ENCODE peak calls at places on chromosome 17, in four cellular contexts. D, Y, X and U are unnamed samples.

GRCh38 chr17:80640379-80641071 is 95.9 kb downstream of the RPTOR start:
- DNase-seq in D (no peak), Y (no peak), X (no peak), U (no peak)

GRCh38 chr17:77735341-77736206 is 222.9 kb upstream of the TNRC6C start:
- DNase-seq in D (peak; percentile 44), Y (no peak), X (no peak), U (no peak)

GRCh38 chr17:8173056-8173870 is 2.9 kb downstream of the TMEM107 start:
- DNase-seq in D (peak; percentile 90), Y (peak; percentile 99), X (peak; percentile 98), U (peak; percentile 99)

GRCh38 chr17:59372138-59372751 is 40.8 kb downstream of the YPEL2 start:
- DNase-seq in D (no peak), Y (no peak), X (peak; percentile 79), U (peak; percentile 84)

GRCh38 chr17:835263-835662 is 53.1 kb downstream of the MRM3 start:
- DNase-seq in D (peak; percentile 46), Y (peak; percentile 80), X (no peak), U (peak; percentile 100)

GRCh38 chr17:18093616-18094408 is 6.1 kb downstream of the DRG2 start:
- DNase-seq in D (peak; percentile 48), Y (peak; percentile 56), X (no peak), U (peak; percentile 67)

GRCh38 chr17:50027639-50028206 is 28.2 kb upstream of the ITGA3 start:
- DNase-seq in D (no peak), Y (peak; percentile 99), X (no peak), U (peak; percentile 92)

GRCh38 chr17:47810200-47810821 is 11.3 kb downstream of the OSBPL7 start:
- DNase-seq in D (no peak), Y (peak; percentile 96), X (no peak), U (peak; percentile 90)

GRCh38 chr17:41010421-41010820 is 1.5 kb upstream of the KRTAP3-1 start:
- DNase-seq in D (no peak), Y (no peak), X (no peak), U (no peak)

GRCh38 chr17:29949708-29950107 is 8.3 kb downstream of the EFCAB5 start:
- DNase-seq in D (no peak), Y (no peak), X (no peak), U (no peak)

GRCh38 chr17:17635126-17635525 is 43.6 kb upstream of the PEMT start:
- DNase-seq in D (no peak), Y (no peak), X (no peak), U (no peak)

GRCh38 chr17:35748323-35748960 is 4.6 kb downstream of the GAS2L2 start:
- DNase-seq in D (no peak), Y (peak; percentile 57), X (no peak), U (no peak)

GRCh38 chr17:45200701-45201100 is 21.0 kb upstream of the FMNL1 start:
- DNase-seq in D (no peak), Y (no peak), X (no peak), U (no peak)

GRCh38 chr17:22517716-22518115 is 825.4 kb downstream of the KCNJ18 start:
- DNase-seq in D (no peak), Y (no peak), X (no peak), U (no peak)

GRCh38 chr17:265726-266125 is 84.3 kb upstream of the DOC2B start:
- DNase-seq in D (no peak), Y (no peak), X (no peak), U (no peak)

GRCh38 chr17:50689956-50690886 is 17.5 kb downstream of the ANKRD40 start:
- DNase-seq in D (peak; percentile 96), Y (peak; percentile 66), X (no peak), U (no peak)

GRCh38 chr17:8073627-8074485 is 13.7 kb downstream of the ALOX12B start:
- DNase-seq in D (peak; percentile 91), Y (peak; percentile 62), X (no peak), U (peak; percentile 21)

GRCh38 chr17:7852262-7852670 is 2.6 kb upstream of the TMEM88 start:
- DNase-seq in D (no peak), Y (no peak), X (no peak), U (no peak)

GRCh38 chr17:57868007-57868774 is 18.3 kb upstream of the MRPS23 start:
- DNase-seq in D (peak; percentile 84), Y (peak; percentile 92), X (peak; percentile 47), U (peak; percentile 91)

GRCh38 chr17:7656958-7657715 is 6.4 kb downstream of the ATP1B2 start:
- DNase-seq in D (peak; percentile 59), Y (no peak), X (no peak), U (no peak)

GRCh38 chr17:35892091-35892637 is 12.0 kb upstream of the CCL5 start:
- DNase-seq in D (no peak), Y (peak; percentile 33), X (no peak), U (no peak)

GRCh38 chr17:40555296-40556190 is 9.7 kb downstream of the CCR7 start:
- DNase-seq in D (no peak), Y (no peak), X (no peak), U (no peak)

GRCh38 chr17:81150379-81151038 is 14.8 kb upstream of the PVALEF start:
- DNase-seq in D (no peak), Y (no peak), X (no peak), U (no peak)

GRCh38 chr17:75778861-75779249 is 5.8 kb upstream of the UNK start:
- DNase-seq in D (peak; percentile 82), Y (no peak), X (no peak), U (no peak)

GRCh38 chr17:3667366-3668278 is 756 bp downstream of the TAX1BP3 start:
- DNase-seq in D (peak; percentile 89), Y (peak; percentile 84), X (no peak), U (peak; percentile 81)

GRCh38 chr17:512926-513325 is 160.3 kb upstream of the RPH3AL start:
- DNase-seq in D (no peak), Y (peak; percentile 41), X (no peak), U (no peak)

GRCh38 chr17:1323336-1323735 is 43.9 kb downstream of the TRARG1 start:
- DNase-seq in D (peak; percentile 58), Y (no peak), X (no peak), U (no peak)

GRCh38 chr17:50953518-50953830 is 87.3 kb upstream of the TOB1 start:
- DNase-seq in D (no peak), Y (no peak), X (no peak), U (no peak)

GRCh38 chr17:40582328-40582901 is 17.1 kb upstream of the CCR7 start:
- DNase-seq in D (no peak), Y (peak; percentile 81), X (peak; percentile 99), U (no peak)

GRCh38 chr17:5584971-5585794 is 874 bp upstream of the NLRP1 start:
- DNase-seq in D (no peak), Y (peak; percentile 88), X (no peak), U (peak; percentile 90)

GRCh38 chr17:4539576-4540223 is 15.5 kb downstream of the MYBBP1A start:
- DNase-seq in D (no peak), Y (no peak), X (no peak), U (no peak)

DNA sequence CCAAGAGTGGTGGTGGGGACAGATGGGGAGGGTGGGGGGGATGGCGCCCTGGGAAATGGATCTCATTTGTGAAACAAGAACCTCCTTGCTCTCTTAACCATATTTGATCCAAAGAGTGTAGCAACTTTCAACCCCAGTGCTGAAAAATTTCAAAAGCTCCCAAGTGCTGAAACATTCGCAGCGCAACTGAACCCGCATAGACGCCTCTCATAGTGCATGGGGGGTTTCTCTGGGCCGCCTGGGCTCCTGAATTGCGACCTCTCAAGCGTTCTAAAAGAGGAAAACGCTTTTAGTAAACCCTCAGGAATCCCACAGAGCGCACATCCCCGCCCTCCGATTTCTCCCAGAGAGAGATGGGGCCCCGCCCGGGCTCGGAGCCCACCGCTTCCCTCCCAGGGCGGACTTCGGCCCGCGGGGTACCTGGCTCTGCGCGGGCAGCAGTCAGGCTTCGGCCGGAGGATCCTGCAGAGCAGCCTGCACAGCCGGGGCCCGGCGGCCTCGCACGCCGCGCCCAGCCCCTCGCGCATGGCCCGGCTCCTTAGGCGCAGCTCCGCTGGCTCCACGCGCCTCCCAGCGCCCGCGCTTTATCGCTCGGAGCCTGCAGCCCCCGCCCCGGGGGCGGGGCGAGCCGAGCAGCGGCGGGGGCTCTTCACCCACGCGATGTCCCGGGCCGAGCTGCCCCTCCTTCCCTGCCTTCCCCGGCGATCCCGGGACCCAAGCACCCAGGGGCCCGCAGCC is 7.0 kb downstream of the NOS2 start:
- DNase-seq in D (peak; percentile 80), Y (peak; percentile 8), X (no peak), U (no peak)
- TF ChIP-seq EZH2 in D (peak; percentile 34), Y (no peak), X (no peak), U (no peak)

GRCh38 chr17:28720247-28720996 is 637 bp downstream of the RPL23A start:
- DNase-seq in D (no peak), Y (no peak), X (no peak), U (no peak)
- H2AFZ ChIP-seq in D (peak overlapping the region; percentile 28), Y (peak overlapping the region; percentile 68), X (no peak overlapping the region), U (no peak overlapping the region)

GRCh38 chr17:56819431-56820145 is 14.1 kb downstream of the C17orf67 start:
- DNase-seq in D (peak; percentile 85), Y (peak; percentile 74), X (peak; percentile 53), U (peak; percentile 29)
- TF ChIP-seq CTCF in D (peak; percentile 80), Y (peak; percentile 77), X (peak; percentile 76), U (peak; percentile 77)

DNA sequence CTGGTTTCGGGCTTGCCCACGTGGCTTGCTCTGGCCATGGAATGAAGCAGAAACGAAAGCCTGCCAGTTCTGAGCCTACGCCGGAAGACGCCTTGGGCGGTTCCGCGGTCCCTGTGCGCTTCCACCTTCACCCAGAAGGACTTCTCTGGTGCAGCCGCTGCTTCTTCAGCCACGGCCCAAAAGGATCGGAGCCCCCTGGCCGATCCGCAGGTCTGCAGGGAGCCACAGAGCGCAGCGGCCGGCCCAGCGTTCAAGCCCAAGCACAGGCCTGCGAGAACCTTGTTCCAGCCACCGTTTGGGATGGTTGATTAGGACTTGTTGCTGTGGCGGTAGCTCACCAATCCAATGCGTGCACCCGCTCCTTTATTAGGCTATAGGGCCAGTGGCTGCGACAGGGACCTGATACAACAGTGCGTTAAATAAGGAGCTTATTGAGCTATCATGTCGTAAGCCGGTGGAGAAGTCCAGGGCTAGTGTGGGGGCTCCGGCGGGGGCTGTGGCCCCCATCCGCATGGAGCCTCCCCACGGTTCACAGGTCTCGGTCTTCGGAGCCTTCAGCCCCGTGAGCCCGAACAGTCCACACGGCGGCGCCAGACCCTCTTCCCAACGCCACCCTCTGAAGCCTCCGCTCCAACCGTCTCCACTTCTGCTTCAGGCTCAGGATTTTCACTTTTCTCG is 10.2 kb upstream of the MPP2 start:
- DNase-seq in D (peak; percentile 66), Y (no peak), X (no peak), U (no peak)
- TF ChIP-seq EZH2 in D (no peak), Y (no peak), X (no peak), U (no peak)

DNA sequence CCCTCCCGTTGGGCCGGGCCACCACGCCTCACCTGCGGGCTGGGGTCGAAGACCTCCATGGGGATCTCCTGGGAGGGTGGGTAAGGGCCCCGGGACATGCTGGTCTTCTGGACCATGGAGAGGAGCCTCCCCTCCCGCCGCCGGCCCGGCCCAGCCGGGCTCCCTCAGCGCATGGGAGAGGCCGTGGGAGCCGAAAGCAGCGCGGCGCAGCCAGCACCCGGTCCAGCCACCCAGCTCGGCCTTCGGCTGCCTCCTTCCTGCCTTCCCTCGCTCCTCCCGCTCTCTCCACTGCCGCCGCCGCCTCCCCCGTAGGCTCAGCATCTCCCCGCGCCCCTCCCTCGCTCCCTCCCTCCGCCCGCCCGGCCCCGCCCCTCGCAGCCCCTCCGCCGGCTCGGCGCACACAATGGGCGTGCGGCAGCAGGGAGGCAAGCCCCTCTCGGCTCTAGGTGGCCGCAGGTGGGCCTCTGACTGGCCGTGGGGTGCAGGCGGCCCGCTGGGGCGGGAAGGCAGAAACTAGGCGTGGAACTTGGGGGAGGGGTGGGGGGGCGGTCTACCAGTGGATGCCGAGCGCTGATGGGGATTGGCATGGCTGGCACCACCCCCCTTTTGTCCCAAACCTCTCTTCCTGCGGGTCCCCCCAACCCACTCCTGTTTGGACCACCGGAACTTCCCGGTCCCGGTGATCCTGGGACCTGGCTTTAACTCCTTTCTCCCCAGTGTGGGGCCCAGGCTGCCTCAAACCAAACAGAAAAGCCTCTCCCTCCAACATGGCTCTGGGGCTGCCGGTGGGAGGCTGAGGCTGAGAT is at the start of gene CACNB1:
- DNase-seq in D (peak; percentile 94), Y (peak; percentile 66), X (no peak), U (peak; percentile 65)
- H2AFZ ChIP-seq in D (peak within 1 kb of the TSS; percentile 9), Y (peak within 1 kb of the TSS; percentile 80), X (peak within 1 kb of the TSS; percentile 66), U (peak within 1 kb of the TSS; percentile 70)

GRCh38 chr17:16374539-16374938 is 6.4 kb upstream of the UBB start:
- DNase-seq in D (no peak), Y (no peak), X (no peak), U (no peak)
- TF ChIP-seq CTCF in D (no peak), Y (no peak), X (no peak), U (no peak)